ENCODE peak calls at places on chromosomes 7 and 10, in eight cellular contexts. T is epithelial cell of esophagus, J is stomach, N is GM23248, G is ovary, U is keratinocyte, O is transverse colon, S is colonic mucosa. B is an unnamed sample.

GRCh38 chr7:140212100-140212881 is 35.5 kb upstream of the KDM7A start:
- DNase-seq in U (peak), G (no peak), O (peak), N (peak), T (peak), J (peak), S (peak), B (no peak)

GRCh38 chr10:11026761-11027160 is 9.1 kb downstream of the CELF2 start:
- DNase-seq in G (no peak), O (no peak), U (no peak), N (peak), S (no peak), T (no peak), J (no peak), B (no peak)

GRCh38 chr10:126016884-126017283 is 120.5 kb downstream of the FANK1 start:
- DNase-seq in O (no peak), G (no peak), S (no peak), J (no peak), N (no peak), U (no peak), T (no peak), B (no peak)

GRCh38 chr10:12483996-12484944 is 134.9 kb downstream of the CAMK1D start:
- DNase-seq in U (no peak), J (no peak), S (peak), G (no peak), O (no peak), N (peak), T (no peak), B (no peak)

GRCh38 chr10:103540722-103541121 is 47.2 kb downstream of the NEURL1 start:
- DNase-seq in T (peak), U (no peak), O (no peak), S (no peak), N (no peak), J (peak), G (no peak), B (no peak)

GRCh38 chr7:44791278-44792219 is 4.9 kb upstream of the PPIA start:
- DNase-seq in N (peak), T (peak), O (no peak), U (no peak), G (no peak), J (no peak), S (no peak), B (no peak)

GRCh38 chr7:7970620-7971307 is 2.2 kb downstream of the GLCCI1 start:
- DNase-seq in N (peak), U (no peak), J (no peak), O (no peak), T (no peak), G (no peak), S (peak), B (no peak)

GRCh38 chr7:9890092-9890491 is 1083.6 kb upstream of the PHF14 start:
- DNase-seq in S (no peak), N (no peak), T (no peak), J (no peak), U (no peak), O (no peak), G (no peak), B (no peak)

GRCh38 chr7:103569621-103570305 is 123.8 kb upstream of the SLC26A5 start:
- DNase-seq in S (no peak), N (no peak), O (no peak), T (no peak), G (no peak), U (no peak), J (no peak), B (no peak)

GRCh38 chr7:157596026-157596425 is 259.2 kb downstream of the DNAJB6 start:
- DNase-seq in O (no peak), J (no peak), T (no peak), U (no peak), N (no peak), G (no peak), S (no peak), B (no peak)

GRCh38 chr7:40604601-40605438 is 470.0 kb downstream of the SUGCT start:
- DNase-seq in J (peak), N (peak), U (no peak), G (peak), T (peak), O (peak), S (peak), B (no peak)

GRCh38 chr7:24025094-24025493 is 258.9 kb upstream of the NPY start:
- DNase-seq in O (no peak), S (no peak), J (no peak), G (no peak), N (peak), U (no peak), T (peak), B (no peak)

GRCh38 chr7:35714862-35715261 is 19.9 kb upstream of the HERPUD2 start:
- DNase-seq in J (no peak), U (no peak), O (no peak), T (peak), G (no peak), N (no peak), S (no peak), B (no peak)

GRCh38 chr10:70352401-70353097 is 29.9 kb downstream of the LRRC20 start:
- DNase-seq in N (no peak), J (no peak), U (no peak), O (no peak), G (no peak), S (no peak), T (peak), B (no peak)

GRCh38 chr7:96649981-96650380 is 59.7 kb downstream of the SEM1 start:
- DNase-seq in J (no peak), G (no peak), N (no peak), S (no peak), U (no peak), T (peak), O (no peak), B (no peak)

GRCh38 chr7:48052748-48053147 is 17.4 kb downstream of the C7orf57 start:
- DNase-seq in J (no peak), O (no peak), U (no peak), G (no peak), N (peak), S (no peak), T (peak), B (no peak)

GRCh38 chr7:80463272-80463920 is 48.5 kb downstream of the GNAT3 start:
- DNase-seq in G (no peak), J (no peak), S (no peak), N (no peak), U (no peak), O (no peak), T (peak), B (no peak)

GRCh38 chr10:51397244-51397643 is 302.2 kb downstream of the CSTF2T start:
- DNase-seq in O (peak), N (no peak), G (no peak), T (no peak), J (no peak), S (peak), U (no peak), B (no peak)
- H3K4me3 ChIP-seq in O (no peak), N (no peak), G (no peak), T (no peak), J (no peak), S (no peak), U (no peak), B (no peak)

GRCh38 chr10:7401156-7401555 is 9.7 kb downstream of the SFMBT2 start:
- DNase-seq in T (no peak), U (no peak), N (no peak), O (no peak), J (no peak), S (no peak), G (no peak), B (no peak)

GRCh38 chr10:7399533-7399932 is 11.3 kb downstream of the SFMBT2 start:
- DNase-seq in U (no peak), G (no peak), O (no peak), T (no peak), J (no peak), S (no peak), N (no peak), B (no peak)

GRCh38 chr10:7401782-7402181 is 9.1 kb downstream of the SFMBT2 start:
- DNase-seq in G (no peak), T (no peak), N (no peak), U (no peak), J (no peak), O (no peak), S (no peak), B (no peak)

GRCh38 chr10:7397636-7398035 is 13.2 kb downstream of the SFMBT2 start:
- DNase-seq in U (no peak), N (no peak), O (no peak), S (no peak), T (no peak), G (no peak), J (no peak), B (no peak)

GRCh38 chr10:7400068-7400824 is 10.6 kb downstream of the SFMBT2 start:
- DNase-seq in T (no peak), U (no peak), O (no peak), G (no peak), S (no peak), N (no peak), J (no peak), B (no peak)
- H3K4me3 ChIP-seq in T (no peak), U (no peak), O (no peak), G (no peak), S (no peak), N (no peak), J (no peak), B (no peak)

GRCh38 chr10:49678827-49679479 is 498 bp upstream of the C10orf53 start:
- DNase-seq in T (no peak), N (no peak), J (no peak), U (no peak), O (no peak), G (no peak), S (no peak), B (no peak)
- H3K4me3 ChIP-seq in T (no peak), N (peak), J (peak), U (peak), O (no peak), G (no peak), S (no peak), B (no peak)

GRCh38 chr7:116211006-116211912 is 920 bp downstream of the TES start:
- DNase-seq in O (peak), G (peak), N (peak), T (peak), S (peak), U (peak), J (peak), B (peak)

GRCh38 chr7:116211913-116212596 is 1.7 kb downstream of the TES start:
- DNase-seq in N (peak), G (no peak), T (peak), S (no peak), U (no peak), O (no peak), J (no peak), B (no peak)

GRCh38 chr7:116214921-116215320 is 4.6 kb downstream of the TES start:
- DNase-seq in N (no peak), T (no peak), O (no peak), S (no peak), J (no peak), U (no peak), G (no peak), B (no peak)

GRCh38 chr7:116213361-116214155 is 3.2 kb downstream of the TES start:
- DNase-seq in G (no peak), U (no peak), O (no peak), N (peak), T (no peak), J (no peak), S (no peak), B (no peak)

DNA sequence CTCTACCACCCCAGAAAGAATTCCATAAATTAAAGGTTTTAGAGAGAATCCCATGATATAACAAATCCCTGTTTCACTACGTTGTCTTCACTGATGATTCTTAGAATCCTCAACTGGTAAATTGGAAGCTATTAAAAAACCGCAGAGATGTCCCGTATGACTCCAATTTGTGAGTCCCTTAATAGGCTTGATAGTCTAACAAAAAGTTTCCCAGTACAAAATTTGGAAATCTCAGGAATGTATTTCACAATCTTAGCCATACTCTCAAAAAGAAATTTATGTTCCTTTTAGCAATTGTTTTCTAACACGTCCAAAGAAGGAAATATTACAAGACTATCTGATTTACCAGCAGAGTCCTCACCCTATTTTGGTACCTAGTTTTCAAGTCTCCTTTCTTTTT is 2.5 kb downstream of the TES start:
- DNase-seq in S (no peak), U (no peak), O (no peak), T (no peak), G (no peak), J (no peak), N (peak), B (no peak)
- H3K4me3 ChIP-seq in S (no peak), U (peak), O (peak), T (peak), G (no peak), J (peak), N (peak), B (peak)

GRCh38 chr10:115094605-115095004 is 1.4 kb downstream of the ATRNL1 start:
- DNase-seq in U (no peak), J (no peak), G (no peak), T (no peak), S (no peak), O (no peak), N (no peak), B (no peak)

GRCh38 chr10:115092555-115093285 is 445 bp upstream of the ATRNL1 start:
- DNase-seq in T (peak), G (peak), O (peak), S (peak), U (no peak), J (no peak), N (peak), B (no peak)

GRCh38 chr10:115093776-115094361 is 704 bp downstream of the ATRNL1 start:
- DNase-seq in S (no peak), T (peak), U (no peak), N (peak), O (peak), J (no peak), G (peak), B (no peak)

GRCh38 chr10:115092258-115092554 is 959 bp upstream of the ATRNL1 start:
- DNase-seq in N (peak), T (no peak), S (no peak), U (no peak), O (no peak), G (no peak), J (no peak), B (no peak)

DNA sequence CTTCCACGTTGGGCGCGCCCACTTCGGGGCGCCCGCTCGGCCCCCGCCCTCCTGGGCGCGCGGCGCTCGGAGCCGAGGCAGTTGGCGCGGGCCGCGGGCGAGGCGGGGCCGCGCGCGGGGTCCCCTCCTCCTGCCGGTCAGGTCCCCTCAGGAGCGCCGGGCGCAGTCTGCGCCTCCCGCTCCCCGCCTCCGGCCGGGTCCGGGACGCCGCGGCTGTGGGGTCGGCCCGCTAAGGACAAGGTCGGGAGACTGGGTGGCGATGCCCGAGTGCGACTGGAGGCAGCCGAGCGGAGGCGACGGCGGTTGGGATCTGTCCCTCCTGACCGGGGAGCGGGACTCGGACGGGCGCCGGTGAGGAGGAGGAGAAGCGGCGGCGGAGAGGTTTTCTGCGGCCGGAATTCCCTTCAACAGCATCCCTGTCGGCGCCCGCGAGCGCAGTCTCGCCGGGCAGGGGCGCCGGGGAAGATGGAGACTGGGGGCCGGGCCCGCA is at the start of gene ATRNL1:
- DNase-seq in J (no peak), S (no peak), T (peak), G (peak), O (peak), U (no peak), N (peak), B (no peak)
- H3K4me3 ChIP-seq in J (peak), S (peak), T (peak), G (peak), O (peak), U (peak), N (peak), B (peak)

GRCh38 chr10:89547853-89548513 is 12.6 kb upstream of the SLC16A12 start:
- DNase-seq in S (no peak), G (no peak), U (no peak), T (no peak), J (no peak), O (no peak), N (no peak), B (no peak)
- H3K4me3 ChIP-seq in S (no peak), G (no peak), U (no peak), T (no peak), J (no peak), O (no peak), N (no peak), B (no peak)

GRCh38 chr7:79199961-79200360 is 253.5 kb downstream of the MAGI2 start:
- DNase-seq in S (no peak), G (no peak), U (no peak), T (no peak), O (no peak), J (no peak), N (peak), B (no peak)
- H3K4me3 ChIP-seq in S (no peak), G (no peak), U (no peak), T (no peak), O (no peak), J (no peak), N (no peak), B (no peak)

GRCh38 chr10:27547482-27547881 is 43.4 kb downstream of the RAB18 start:
- DNase-seq in O (no peak), S (no peak), N (no peak), U (no peak), J (no peak), T (no peak), G (no peak), B (no peak)
- H3K4me3 ChIP-seq in O (no peak), S (no peak), N (no peak), U (no peak), J (no peak), T (no peak), G (no peak), B (no peak)

DNA sequence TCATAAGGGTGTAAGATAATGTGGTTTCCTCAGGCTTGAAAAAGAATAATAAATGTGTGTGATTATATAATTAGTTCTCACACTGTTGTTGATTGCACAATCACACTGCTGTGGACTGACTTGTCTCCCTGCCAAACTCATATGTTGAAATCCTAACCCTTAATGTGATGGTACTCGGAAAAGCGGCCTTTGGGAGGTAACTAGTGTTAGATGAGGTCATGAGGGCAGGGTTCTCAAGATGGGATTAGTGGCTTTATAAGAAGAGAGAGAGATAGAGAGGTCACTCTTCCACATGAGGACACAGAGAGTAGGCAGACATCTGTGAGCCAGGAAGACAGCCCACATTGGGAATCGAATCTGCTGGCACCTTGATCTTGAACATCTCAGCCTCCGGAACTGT is 128.4 kb upstream of the COL1A2 start:
- DNase-seq in T (peak), U (no peak), J (no peak), N (peak), G (peak), S (peak), O (no peak), B (no peak)
- H3K4me3 ChIP-seq in T (no peak), U (no peak), J (no peak), N (no peak), G (no peak), S (no peak), O (no peak), B (no peak)

B was measured in thoracic aorta.